ENCODE peak calls at places on chromosomes 13 and 19, in eight cellular contexts. Q, W, L, A, G, E, J and H are unnamed samples.

GRCh38 chr13:113546571-113547247 is 37.8 kb upstream of the TFDP1 start:
- DNase-seq in Q (no peak), W (peak), L (peak), A (peak), G (no peak), E (no peak), J (peak), H (no peak)

GRCh38 chr19:16068696-16069259 is 7.5 kb upstream of the TPM4 start:
- DNase-seq in Q (no peak), W (no peak), L (no peak), A (no peak), G (no peak), E (no peak), J (no peak), H (no peak)

GRCh38 chr13:36174923-36175322 is 39.4 kb downstream of the SOHLH2 start:
- DNase-seq in Q (no peak), W (no peak), L (no peak), A (no peak), G (no peak), E (peak), J (no peak), H (no peak)

GRCh38 chr19:41226053-41226873 is 7.2 kb downstream of the AXL start:
- DNase-seq in Q (peak), W (peak), L (no peak), A (peak), G (peak), E (peak), J (peak), H (peak)

GRCh38 chr13:36841411-36841810 is 22.4 kb downstream of the RFXAP start:
- DNase-seq in Q (no peak), W (no peak), L (no peak), A (no peak), G (no peak), E (no peak), J (no peak), H (no peak)

GRCh38 chr13:109720758-109721184 is 65.6 kb downstream of the IRS2 start:
- DNase-seq in Q (no peak), W (no peak), L (no peak), A (no peak), G (no peak), E (no peak), J (no peak), H (peak)

GRCh38 chr13:95059306-95059705 is 241.9 kb downstream of the ABCC4 start:
- DNase-seq in Q (no peak), W (no peak), L (no peak), A (no peak), G (no peak), E (no peak), J (no peak), H (no peak)

GRCh38 chr13:110006304-110006703 is 219.9 kb upstream of the IRS2 start:
- DNase-seq in Q (no peak), W (no peak), L (peak), A (no peak), G (no peak), E (no peak), J (no peak), H (no peak)

GRCh38 chr13:111093136-111093535 is 22.0 kb upstream of the ARHGEF7 start:
- DNase-seq in Q (no peak), W (no peak), L (no peak), A (no peak), G (no peak), E (peak), J (no peak), H (no peak)

GRCh38 chr19:12198136-12198535 is 35.2 kb downstream of the ZNF136 start:
- DNase-seq in Q (no peak), W (no peak), L (no peak), A (no peak), G (no peak), E (no peak), J (no peak), H (no peak)

GRCh38 chr13:40185393-40185792 is 481.0 kb downstream of the FOXO1 start:
- DNase-seq in Q (no peak), W (no peak), L (no peak), A (no peak), G (no peak), E (no peak), J (no peak), H (no peak)

GRCh38 chr13:40186636-40187323 is 479.7 kb downstream of the FOXO1 start:
- DNase-seq in Q (no peak), W (no peak), L (no peak), A (no peak), G (no peak), E (no peak), J (no peak), H (no peak)

GRCh38 chr13:40186041-40186440 is 480.4 kb downstream of the FOXO1 start:
- DNase-seq in Q (no peak), W (no peak), L (no peak), A (no peak), G (no peak), E (no peak), J (no peak), H (no peak)

GRCh38 chr13:40187836-40188591 is 478.4 kb downstream of the FOXO1 start:
- DNase-seq in Q (no peak), W (no peak), L (no peak), A (no peak), G (no peak), E (no peak), J (no peak), H (no peak)

DNA sequence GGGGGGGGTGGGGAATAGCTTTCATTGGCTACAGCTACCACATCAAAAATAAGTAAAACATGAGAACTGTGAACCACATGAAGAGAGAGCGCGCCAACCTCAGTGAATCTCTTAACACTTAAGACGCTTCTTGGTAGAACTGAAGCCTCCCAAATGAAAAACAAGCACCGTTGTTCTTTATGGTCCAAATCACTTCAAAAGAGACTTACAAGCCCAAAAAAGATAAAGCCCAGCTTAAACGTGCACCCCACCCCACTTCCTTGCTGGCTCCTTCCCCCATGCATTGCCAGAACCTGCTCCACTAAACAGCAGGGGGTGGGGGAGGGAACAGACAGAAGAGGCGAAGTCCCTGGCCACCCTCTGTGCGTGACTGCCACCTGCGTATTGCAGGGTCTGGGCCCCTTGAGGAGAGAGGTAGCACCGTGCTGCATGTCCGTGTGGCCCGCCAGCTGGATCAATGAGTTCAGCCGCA is 479.1 kb downstream of the FOXO1 start:
- DNase-seq in Q (no peak), W (no peak), L (no peak), A (no peak), G (no peak), E (no peak), J (no peak), H (no peak)
- TF ChIP-seq EP300 in Q (no peak), W (no peak), L (no peak), A (no peak), G (no peak), E (no peak), J (no peak), H (no peak)

GRCh38 chr19:18441804-18442788 is 4.2 kb upstream of the ISYNA1 start:
- DNase-seq in Q (no peak), W (no peak), L (no peak), A (no peak), G (no peak), E (no peak), J (no peak), H (no peak)
- H3K27ac ChIP-seq in Q (no peak), W (peak), L (no peak), A (no peak), G (no peak), E (no peak), J (no peak), H (no peak)

GRCh38 chr19:3737487-3738205 is 23.8 kb downstream of the APBA3 start:
- DNase-seq in Q (no peak), W (no peak), L (no peak), A (no peak), G (no peak), E (no peak), J (no peak), H (no peak)
- TF ChIP-seq EP300 in Q (no peak), W (no peak), L (no peak), A (no peak), G (no peak), E (no peak), J (no peak), H (no peak)

DNA sequence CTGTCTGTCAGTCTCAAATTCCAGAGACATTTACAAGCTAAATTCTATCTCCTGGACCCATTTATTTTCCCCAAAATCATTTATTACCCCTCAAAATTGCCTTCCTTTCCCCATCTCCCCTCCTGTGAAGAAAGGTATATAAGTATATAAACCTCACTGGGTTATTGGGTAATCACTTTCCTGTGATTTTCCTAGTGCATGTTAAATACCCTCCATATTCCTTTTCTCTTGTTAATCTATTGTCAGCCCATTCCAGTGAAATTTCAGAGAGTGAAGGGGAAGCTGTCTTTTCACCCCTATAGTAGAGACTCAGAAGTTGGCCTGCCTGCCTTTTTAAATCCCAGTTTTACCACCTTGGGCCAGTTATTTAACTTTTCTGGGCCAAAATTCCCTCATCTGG is 9.9 kb downstream of the IFNL1 start:
- DNase-seq in Q (no peak), W (no peak), L (no peak), A (no peak), G (no peak), E (no peak), J (no peak), H (no peak)
- H3K27ac ChIP-seq in Q (no peak), W (no peak), L (no peak), A (no peak), G (no peak), E (no peak), J (no peak), H (no peak)

GRCh38 chr19:19539738-19540703 is 2.0 kb downstream of the CILP2 start:
- DNase-seq in Q (no peak), W (no peak), L (no peak), A (peak), G (peak), E (peak), J (peak), H (peak)

GRCh38 chr19:19541572-19541971 is 3.5 kb downstream of the CILP2 start:
- DNase-seq in Q (no peak), W (no peak), L (no peak), A (no peak), G (no peak), E (no peak), J (no peak), H (no peak)

GRCh38 chr19:19542507-19542906 is 4.4 kb downstream of the CILP2 start:
- DNase-seq in Q (no peak), W (no peak), L (no peak), A (no peak), G (no peak), E (no peak), J (no peak), H (no peak)

GRCh38 chr19:19538767-19539166 is 702 bp downstream of the CILP2 start:
- DNase-seq in Q (no peak), W (no peak), L (no peak), A (no peak), G (peak), E (no peak), J (no peak), H (no peak)

DNA sequence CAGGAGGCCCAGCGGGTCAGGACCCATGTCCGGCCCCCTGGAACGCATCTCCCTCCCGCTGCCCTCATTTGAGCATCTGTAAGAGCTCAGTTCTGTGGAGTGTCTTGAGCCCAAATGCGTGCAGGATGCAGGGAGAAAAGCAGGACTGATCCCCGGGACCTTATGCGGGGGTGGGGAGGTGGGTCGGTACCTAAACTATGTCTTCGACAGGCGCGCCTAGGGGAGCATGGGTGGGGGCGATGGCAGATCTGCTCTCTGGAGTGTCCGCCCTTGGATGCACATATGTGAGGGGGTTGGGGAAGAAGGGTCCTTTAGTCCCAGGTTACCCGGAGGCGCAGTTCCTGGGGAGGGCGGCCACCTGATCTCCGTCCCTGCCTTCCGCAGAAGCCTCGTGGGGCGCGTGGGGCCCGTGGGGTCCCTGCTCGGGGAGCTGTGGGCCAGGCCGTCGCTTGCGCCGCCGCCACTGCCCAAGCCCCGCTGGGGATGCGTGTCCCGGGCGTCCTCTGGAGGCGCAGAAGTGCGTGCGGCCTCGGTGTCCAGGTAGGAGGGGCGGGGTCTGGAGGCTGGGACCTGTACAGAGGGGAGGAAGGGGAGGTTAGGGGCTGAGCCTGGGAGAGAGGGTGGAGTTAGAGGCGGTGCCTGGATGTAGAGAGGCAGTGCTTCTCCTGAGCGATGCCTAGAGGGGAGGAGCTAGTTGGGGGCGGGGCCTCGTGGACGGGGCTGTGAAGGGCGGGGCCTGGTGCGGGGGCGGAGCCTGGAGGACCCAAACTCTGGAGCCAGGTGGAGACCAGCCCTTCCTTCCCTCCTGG is 2.8 kb downstream of the CILP2 start:
- DNase-seq in Q (no peak), W (no peak), L (peak), A (peak), G (no peak), E (peak), J (peak), H (peak)
- TF ChIP-seq EP300 in Q (no peak), W (no peak), L (no peak), A (no peak), G (no peak), E (no peak), J (no peak), H (no peak)

GRCh38 chr13:88000239-88000638 is 329.1 kb downstream of the SLITRK5 start:
- DNase-seq in Q (no peak), W (no peak), L (no peak), A (no peak), G (no peak), E (peak), J (no peak), H (no peak)
- H3K27ac ChIP-seq in Q (no peak), W (no peak), L (no peak), A (no peak), G (no peak), E (no peak), J (no peak), H (no peak)